ENCODE peak calls at places on chromosomes 5 and 9, in eight cellular contexts. One of them, this sample, is unnamed.

GRCh38 chr9:79883073-79883645 is 311.4 kb downstream of the TLE4 start:
- DNase-seq in HCT116: no peak
- DNase-seq in endodermal cell: no peak
- DNase-seq in mesenchymal stem cell: no peak
- DNase-seq in PC-3: no peak
- DNase-seq in H1: no peak
- DNase-seq in neural progenitor cell: no peak
- DNase-seq in fibroblast of lung: no peak
- DNase-seq in this sample: no peak

GRCh38 chr9:133575673-133576590 is 33.3 kb downstream of the FAM163B start:
- DNase-seq in HCT116: no peak
- DNase-seq in fibroblast of lung: no peak
- DNase-seq in H1: no peak
- DNase-seq in neural progenitor cell: no peak
- DNase-seq in PC-3: no peak
- DNase-seq in endodermal cell: no peak
- DNase-seq in mesenchymal stem cell: no peak
- DNase-seq in this sample: no peak

GRCh38 chr5:171907731-171908343 is 98.6 kb downstream of the FBXW11 start:
- DNase-seq in endodermal cell: peak; percentile 77
- DNase-seq in H1: no peak
- DNase-seq in neural progenitor cell: peak; percentile 76
- DNase-seq in HCT116: peak; percentile 37
- DNase-seq in fibroblast of lung: peak; percentile 50
- DNase-seq in PC-3: peak; percentile 81
- DNase-seq in mesenchymal stem cell: peak; percentile 66
- DNase-seq in this sample: peak; percentile 60

GRCh38 chr9:16867571-16868311 is 2.7 kb downstream of the BNC2 start:
- DNase-seq in neural progenitor cell: peak; percentile 9
- DNase-seq in fibroblast of lung: peak; percentile 82
- DNase-seq in PC-3: peak; percentile 78
- DNase-seq in HCT116: no peak
- DNase-seq in mesenchymal stem cell: peak; percentile 79
- DNase-seq in endodermal cell: no peak
- DNase-seq in H1: no peak
- DNase-seq in this sample: no peak

GRCh38 chr9:127182901-127183746 is 60.7 kb upstream of the ANGPTL2 start:
- DNase-seq in fibroblast of lung: peak; percentile 15
- DNase-seq in neural progenitor cell: no peak
- DNase-seq in PC-3: no peak
- DNase-seq in mesenchymal stem cell: no peak
- DNase-seq in endodermal cell: peak; percentile 74
- DNase-seq in H1: no peak
- DNase-seq in HCT116: no peak
- DNase-seq in this sample: no peak

GRCh38 chr5:66354407-66354806 is 210.3 kb downstream of the SREK1 start:
- DNase-seq in mesenchymal stem cell: no peak
- DNase-seq in endodermal cell: no peak
- DNase-seq in H1: no peak
- DNase-seq in PC-3: no peak
- DNase-seq in neural progenitor cell: no peak
- DNase-seq in HCT116: no peak
- DNase-seq in fibroblast of lung: no peak
- DNase-seq in this sample: no peak

GRCh38 chr9:128631636-128632035 is 25.0 kb downstream of the DYNC2I2 start:
- DNase-seq in endodermal cell: no peak
- DNase-seq in neural progenitor cell: no peak
- DNase-seq in PC-3: no peak
- DNase-seq in H1: no peak
- DNase-seq in HCT116: no peak
- DNase-seq in mesenchymal stem cell: no peak
- DNase-seq in fibroblast of lung: no peak
- DNase-seq in this sample: no peak

GRCh38 chr5:32172908-32173393 is 1.2 kb downstream of the GOLPH3 start:
- DNase-seq in PC-3: peak; percentile 32
- DNase-seq in HCT116: no peak
- DNase-seq in neural progenitor cell: no peak
- DNase-seq in endodermal cell: no peak
- DNase-seq in fibroblast of lung: peak; percentile 55
- DNase-seq in H1: no peak
- DNase-seq in mesenchymal stem cell: peak; percentile 41
- DNase-seq in this sample: no peak

GRCh38 chr9:127283917-127284316 is 19.3 kb downstream of the GARNL3 start:
- DNase-seq in fibroblast of lung: peak; percentile 29
- DNase-seq in endodermal cell: peak; percentile 62
- DNase-seq in HCT116: no peak
- DNase-seq in mesenchymal stem cell: peak; percentile 46
- DNase-seq in H1: no peak
- DNase-seq in neural progenitor cell: peak; percentile 21
- DNase-seq in PC-3: peak; percentile 39
- DNase-seq in this sample: no peak

GRCh38 chr5:180601591-180602480 is 10.5 kb upstream of the SCGB3A1 start:
- DNase-seq in endodermal cell: peak; percentile 40
- DNase-seq in HCT116: no peak
- DNase-seq in neural progenitor cell: no peak
- DNase-seq in PC-3: no peak
- DNase-seq in H1: no peak
- DNase-seq in fibroblast of lung: no peak
- DNase-seq in mesenchymal stem cell: no peak
- DNase-seq in this sample: no peak

GRCh38 chr5:81534481-81534840 is 140.5 kb upstream of the ACOT12 start:
- DNase-seq in neural progenitor cell: no peak
- DNase-seq in H1: no peak
- DNase-seq in HCT116: no peak
- DNase-seq in mesenchymal stem cell: no peak
- DNase-seq in endodermal cell: no peak
- DNase-seq in fibroblast of lung: no peak
- DNase-seq in PC-3: no peak
- DNase-seq in this sample: no peak

GRCh38 chr9:120919639-120920494 is 6.7 kb downstream of the TRAF1 start:
- DNase-seq in PC-3: no peak
- DNase-seq in mesenchymal stem cell: no peak
- DNase-seq in fibroblast of lung: no peak
- DNase-seq in HCT116: no peak
- DNase-seq in H1: no peak
- DNase-seq in endodermal cell: no peak
- DNase-seq in neural progenitor cell: no peak
- DNase-seq in this sample: no peak

GRCh38 chr9:120921751-120922181 is 4.8 kb downstream of the TRAF1 start:
- DNase-seq in neural progenitor cell: no peak
- DNase-seq in endodermal cell: no peak
- DNase-seq in H1: no peak
- DNase-seq in PC-3: no peak
- DNase-seq in fibroblast of lung: no peak
- DNase-seq in HCT116: no peak
- DNase-seq in mesenchymal stem cell: no peak
- DNase-seq in this sample: no peak

GRCh38 chr9:120918931-120919638 is 7.5 kb downstream of the TRAF1 start:
- DNase-seq in HCT116: no peak
- DNase-seq in neural progenitor cell: no peak
- DNase-seq in fibroblast of lung: no peak
- DNase-seq in H1: no peak
- DNase-seq in mesenchymal stem cell: peak; percentile 66
- DNase-seq in endodermal cell: no peak
- DNase-seq in PC-3: no peak
- DNase-seq in this sample: no peak

GRCh38 chr9:120922404-120923173 is 4.0 kb downstream of the TRAF1 start:
- DNase-seq in PC-3: no peak
- DNase-seq in neural progenitor cell: no peak
- DNase-seq in H1: no peak
- DNase-seq in mesenchymal stem cell: no peak
- DNase-seq in endodermal cell: no peak
- DNase-seq in fibroblast of lung: no peak
- DNase-seq in HCT116: no peak
- DNase-seq in this sample: no peak

DNA sequence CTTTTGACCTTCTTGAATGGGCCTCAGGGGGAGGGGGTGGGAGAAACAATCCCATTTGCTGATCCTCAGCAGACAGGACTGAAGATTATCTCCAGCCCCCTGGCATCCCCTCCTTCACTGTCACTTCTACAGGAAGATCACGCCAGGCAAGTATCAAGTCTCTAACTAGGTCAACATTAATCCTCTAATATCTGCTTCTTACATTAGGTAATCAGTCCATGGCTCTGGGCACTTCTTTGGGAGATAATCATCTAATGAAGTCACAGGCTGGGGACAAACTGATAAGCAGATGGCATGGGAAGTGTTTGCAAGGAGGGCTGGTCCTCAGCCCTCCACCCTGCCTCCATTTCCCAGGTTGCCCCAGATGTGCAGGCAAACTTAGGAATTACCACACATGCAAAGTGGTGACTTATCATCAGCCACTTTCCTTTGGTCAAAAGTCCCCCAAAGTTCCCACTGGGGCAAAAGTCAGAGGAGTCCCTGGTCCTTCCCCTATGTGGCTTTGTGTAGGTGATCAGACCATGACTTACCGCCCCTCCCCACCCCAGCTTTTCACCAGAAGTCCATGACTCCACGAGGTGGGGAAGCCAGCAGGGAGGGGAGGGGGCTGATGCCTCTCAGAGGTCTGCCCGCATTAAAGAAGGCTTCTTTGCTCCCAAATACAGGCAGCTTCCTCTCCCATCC is 6.0 kb downstream of the TRAF1 start:
- DNase-seq in neural progenitor cell: no peak
- DNase-seq in endodermal cell: no peak
- DNase-seq in H1: no peak
- DNase-seq in PC-3: no peak
- DNase-seq in mesenchymal stem cell: no peak
- DNase-seq in HCT116: no peak
- DNase-seq in fibroblast of lung: no peak
- DNase-seq in this sample: no peak
- H3K9ac ChIP-seq in neural progenitor cell: no peak overlapping the region
- H3K9ac ChIP-seq in endodermal cell: no peak overlapping the region
- H3K9ac ChIP-seq in H1: no peak overlapping the region
- H3K9ac ChIP-seq in PC-3: no peak overlapping the region
- H3K9ac ChIP-seq in mesenchymal stem cell: no peak overlapping the region
- H3K9ac ChIP-seq in HCT116: no peak overlapping the region
- H3K9ac ChIP-seq in fibroblast of lung: no peak overlapping the region
- H3K9ac ChIP-seq in this sample: no peak overlapping the region

GRCh38 chr5:165139262-165139661 is 1633.8 kb downstream of the MAT2B start:
- DNase-seq in mesenchymal stem cell: no peak
- DNase-seq in H1: no peak
- DNase-seq in endodermal cell: no peak
- DNase-seq in fibroblast of lung: no peak
- DNase-seq in HCT116: no peak
- DNase-seq in neural progenitor cell: no peak
- DNase-seq in PC-3: no peak
- DNase-seq in this sample: no peak

GRCh38 chr5:165138261-165138660 is 1632.8 kb downstream of the MAT2B start:
- DNase-seq in endodermal cell: no peak
- DNase-seq in mesenchymal stem cell: peak; percentile 16
- DNase-seq in H1: no peak
- DNase-seq in PC-3: no peak
- DNase-seq in fibroblast of lung: peak; percentile 79
- DNase-seq in neural progenitor cell: peak; percentile 79
- DNase-seq in HCT116: no peak
- DNase-seq in this sample: peak; percentile 30

GRCh38 chr5:165149439-165149838 is 1644.0 kb downstream of the MAT2B start:
- DNase-seq in HCT116: no peak
- DNase-seq in neural progenitor cell: peak; percentile 44
- DNase-seq in mesenchymal stem cell: no peak
- DNase-seq in H1: no peak
- DNase-seq in endodermal cell: no peak
- DNase-seq in fibroblast of lung: no peak
- DNase-seq in PC-3: no peak
- DNase-seq in this sample: no peak

GRCh38 chr5:165139730-165140129 is 1634.3 kb downstream of the MAT2B start:
- DNase-seq in HCT116: no peak
- DNase-seq in neural progenitor cell: no peak
- DNase-seq in H1: no peak
- DNase-seq in mesenchymal stem cell: no peak
- DNase-seq in PC-3: no peak
- DNase-seq in endodermal cell: no peak
- DNase-seq in fibroblast of lung: peak; percentile 24
- DNase-seq in this sample: no peak

GRCh38 chr5:165143727-165144210 is 1638.3 kb downstream of the MAT2B start:
- DNase-seq in mesenchymal stem cell: no peak
- DNase-seq in neural progenitor cell: no peak
- DNase-seq in PC-3: no peak
- DNase-seq in endodermal cell: no peak
- DNase-seq in fibroblast of lung: peak; percentile 19
- DNase-seq in H1: no peak
- DNase-seq in HCT116: no peak
- DNase-seq in this sample: no peak
- H3K9ac ChIP-seq in mesenchymal stem cell: no peak overlapping the region
- H3K9ac ChIP-seq in neural progenitor cell: no peak overlapping the region
- H3K9ac ChIP-seq in PC-3: no peak overlapping the region
- H3K9ac ChIP-seq in endodermal cell: no peak overlapping the region
- H3K9ac ChIP-seq in fibroblast of lung: no peak overlapping the region
- H3K9ac ChIP-seq in H1: no peak overlapping the region
- H3K9ac ChIP-seq in HCT116: no peak overlapping the region
- H3K9ac ChIP-seq in this sample: no peak overlapping the region

GRCh38 chr5:11955386-11955785 is 51.1 kb upstream of the CTNND2 start:
- DNase-seq in endodermal cell: no peak
- DNase-seq in mesenchymal stem cell: peak; percentile 4
- DNase-seq in neural progenitor cell: no peak
- DNase-seq in fibroblast of lung: peak; percentile 65
- DNase-seq in H1: no peak
- DNase-seq in PC-3: peak; percentile 80
- DNase-seq in HCT116: no peak
- DNase-seq in this sample: no peak
- H3K9ac ChIP-seq in endodermal cell: no peak overlapping the region
- H3K9ac ChIP-seq in mesenchymal stem cell: no peak overlapping the region
- H3K9ac ChIP-seq in neural progenitor cell: no peak overlapping the region
- H3K9ac ChIP-seq in fibroblast of lung: no peak overlapping the region
- H3K9ac ChIP-seq in H1: no peak overlapping the region
- H3K9ac ChIP-seq in PC-3: no peak overlapping the region
- H3K9ac ChIP-seq in HCT116: no peak overlapping the region
- H3K9ac ChIP-seq in this sample: no peak overlapping the region

GRCh38 chr9:33137271-33137670 is 29.9 kb downstream of the B4GALT1 start:
- DNase-seq in PC-3: no peak
- DNase-seq in mesenchymal stem cell: no peak
- DNase-seq in H1: no peak
- DNase-seq in HCT116: no peak
- DNase-seq in fibroblast of lung: no peak
- DNase-seq in endodermal cell: no peak
- DNase-seq in neural progenitor cell: no peak
- DNase-seq in this sample: no peak
- H3K9ac ChIP-seq in PC-3: no peak overlapping the region
- H3K9ac ChIP-seq in mesenchymal stem cell: no peak overlapping the region
- H3K9ac ChIP-seq in H1: no peak overlapping the region
- H3K9ac ChIP-seq in HCT116: no peak overlapping the region
- H3K9ac ChIP-seq in fibroblast of lung: no peak overlapping the region
- H3K9ac ChIP-seq in endodermal cell: no peak overlapping the region
- H3K9ac ChIP-seq in neural progenitor cell: no peak overlapping the region
- H3K9ac ChIP-seq in this sample: no peak overlapping the region

GRCh38 chr5:150140830-150141229 is 14.8 kb downstream of the PDGFRB start:
- DNase-seq in neural progenitor cell: no peak
- DNase-seq in H1: no peak
- DNase-seq in mesenchymal stem cell: peak; percentile 98
- DNase-seq in fibroblast of lung: peak; percentile 85
- DNase-seq in HCT116: no peak
- DNase-seq in endodermal cell: no peak
- DNase-seq in PC-3: no peak
- DNase-seq in this sample: no peak
- H3K9ac ChIP-seq in neural progenitor cell: no peak overlapping the region
- H3K9ac ChIP-seq in H1: no peak overlapping the region
- H3K9ac ChIP-seq in mesenchymal stem cell: peak overlapping the region; percentile 82
- H3K9ac ChIP-seq in fibroblast of lung: peak overlapping the region; percentile 74
- H3K9ac ChIP-seq in HCT116: no peak overlapping the region
- H3K9ac ChIP-seq in endodermal cell: no peak overlapping the region
- H3K9ac ChIP-seq in PC-3: no peak overlapping the region
- H3K9ac ChIP-seq in this sample: peak overlapping the region; percentile 5

GRCh38 chr5:59296317-59297264 is 596.9 kb downstream of the PDE4D start:
- DNase-seq in H1: no peak
- DNase-seq in endodermal cell: no peak
- DNase-seq in mesenchymal stem cell: peak; percentile 69
- DNase-seq in fibroblast of lung: peak; percentile 60
- DNase-seq in neural progenitor cell: no peak
- DNase-seq in PC-3: peak; percentile 45
- DNase-seq in HCT116: no peak
- DNase-seq in this sample: no peak
- H3K9ac ChIP-seq in H1: no peak overlapping the region
- H3K9ac ChIP-seq in endodermal cell: no peak overlapping the region
- H3K9ac ChIP-seq in mesenchymal stem cell: peak overlapping the region; percentile 83
- H3K9ac ChIP-seq in fibroblast of lung: no peak overlapping the region
- H3K9ac ChIP-seq in neural progenitor cell: no peak overlapping the region
- H3K9ac ChIP-seq in PC-3: peak overlapping the region; percentile 35
- H3K9ac ChIP-seq in HCT116: no peak overlapping the region
- H3K9ac ChIP-seq in this sample: no peak overlapping the region